ENCODE peak calls at places on chromosomes 12 and 14, in four cellular contexts. One of them, this sample, is unnamed.

GRCh38 chr12:114636723-114637480 is 47.1 kb downstream of the TBX3 start:
- DNase-seq in Caco-2: peak; percentile 50
- DNase-seq in HL-60: no peak
- DNase-seq in natural killer cell: no peak
- DNase-seq in this sample: no peak

GRCh38 chr14:55731881-55732498 is 152.0 kb downstream of the KTN1 start:
- DNase-seq in Caco-2: peak; percentile 45
- DNase-seq in HL-60: peak; percentile 31
- DNase-seq in natural killer cell: peak; percentile 34
- DNase-seq in this sample: no peak

GRCh38 chr14:45201908-45202307 is 51.1 kb downstream of the MIS18BP1 start:
- DNase-seq in Caco-2: peak; percentile 34
- DNase-seq in HL-60: peak; percentile 33
- DNase-seq in natural killer cell: no peak
- DNase-seq in this sample: no peak

GRCh38 chr12:95554532-95555071 is 3.3 kb upstream of the USP44 start:
- DNase-seq in Caco-2: no peak
- DNase-seq in HL-60: no peak
- DNase-seq in natural killer cell: no peak
- DNase-seq in this sample: no peak

GRCh38 chr12:21551811-21552469 is 25.8 kb downstream of the SPX start:
- DNase-seq in Caco-2: no peak
- DNase-seq in HL-60: no peak
- DNase-seq in natural killer cell: no peak
- DNase-seq in this sample: no peak

GRCh38 chr12:93954160-93955112 is 193.9 kb upstream of the PLXNC1 start:
- DNase-seq in Caco-2: no peak
- DNase-seq in HL-60: no peak
- DNase-seq in natural killer cell: no peak
- DNase-seq in this sample: no peak

GRCh38 chr14:76376001-76376404 is at the start of gene ESRRB:
- DNase-seq in Caco-2: peak; percentile 8
- DNase-seq in HL-60: no peak
- DNase-seq in natural killer cell: no peak
- DNase-seq in this sample: no peak

GRCh38 chr12:114480309-114481199 is 74.6 kb upstream of the TBX5 start:
- DNase-seq in Caco-2: no peak
- DNase-seq in HL-60: no peak
- DNase-seq in natural killer cell: no peak
- DNase-seq in this sample: no peak

GRCh38 chr14:77011226-77011762 is 17.2 kb downstream of the IRF2BPL start:
- DNase-seq in Caco-2: no peak
- DNase-seq in HL-60: no peak
- DNase-seq in natural killer cell: no peak
- DNase-seq in this sample: no peak

GRCh38 chr12:15329891-15330290 is 7.6 kb downstream of the PTPRO start:
- DNase-seq in Caco-2: no peak
- DNase-seq in HL-60: no peak
- DNase-seq in natural killer cell: no peak
- DNase-seq in this sample: no peak

GRCh38 chr14:26984318-26985177 is 386.7 kb upstream of the NOVA1 start:
- DNase-seq in Caco-2: peak; percentile 53
- DNase-seq in HL-60: peak; percentile 19
- DNase-seq in natural killer cell: no peak
- DNase-seq in this sample: no peak

GRCh38 chr12:109738209-109738608 is 24.6 kb downstream of the FAM222A start:
- DNase-seq in Caco-2: no peak
- DNase-seq in HL-60: no peak
- DNase-seq in natural killer cell: peak; percentile 6
- DNase-seq in this sample: no peak

GRCh38 chr14:31582286-31582691 is 21.1 kb downstream of the NUBPL start:
- DNase-seq in Caco-2: no peak
- DNase-seq in HL-60: no peak
- DNase-seq in natural killer cell: no peak
- DNase-seq in this sample: peak; percentile 59

GRCh38 chr12:50505386-50505827 is 622 bp downstream of the DIP2B start:
- DNase-seq in Caco-2: no peak
- DNase-seq in HL-60: peak; percentile 20
- DNase-seq in natural killer cell: no peak
- DNase-seq in this sample: no peak

This sample was measured in AG04449.